ENCODE peak calls at places on chromosomes 6 and 20, in seven cellular contexts. F, T, V, I, M, O and R are unnamed samples.

GRCh38 chr6:134826889-134827737 is 122.8 kb downstream of the ALDH8A1 start:
- DNase-seq in F (no peak), T (no peak), V (no peak), I (no peak), M (peak), O (no peak), R (no peak)

GRCh38 chr20:19880256-19881079 is 122.4 kb downstream of the RIN2 start:
- DNase-seq in F (no peak), T (no peak), V (no peak), I (no peak), M (peak), O (peak), R (no peak)

GRCh38 chr20:48465271-48465670 is 362.5 kb downstream of the PREX1 start:
- DNase-seq in F (no peak), T (no peak), V (no peak), I (no peak), M (no peak), O (no peak), R (no peak)

GRCh38 chr6:157715766-157716171 is 107.3 kb upstream of the SNX9 start:
- DNase-seq in F (no peak), T (no peak), V (no peak), I (peak), M (peak), O (no peak), R (no peak)

GRCh38 chr6:33620158-33620583 is 951 bp upstream of the ITPR3 start:
- DNase-seq in F (peak), T (no peak), V (no peak), I (no peak), M (no peak), O (peak), R (no peak)

GRCh38 chr6:45420083-45420908 is 42.6 kb upstream of the SUPT3H start:
- DNase-seq in F (peak), T (peak), V (peak), I (no peak), M (no peak), O (peak), R (no peak)

GRCh38 chr6:45655630-45656422 is 278.1 kb upstream of the SUPT3H start:
- DNase-seq in F (no peak), T (no peak), V (no peak), I (peak), M (peak), O (peak), R (no peak)

GRCh38 chr20:43977252-43977651 is 62.6 kb downstream of the TOX2 start:
- DNase-seq in F (no peak), T (no peak), V (no peak), I (no peak), M (no peak), O (no peak), R (no peak)

GRCh38 chr20:47487175-47487917 is 14.3 kb upstream of the NCOA3 start:
- DNase-seq in F (peak), T (no peak), V (no peak), I (no peak), M (no peak), O (no peak), R (no peak)

GRCh38 chr6:165913676-165914570 is 250.9 kb upstream of the PDE10A start:
- DNase-seq in F (no peak), T (no peak), V (no peak), I (no peak), M (no peak), O (no peak), R (no peak)

GRCh38 chr6:131914967-131915751 is 36.0 kb downstream of the CCN2 start:
- DNase-seq in F (peak), T (peak), V (peak), I (peak), M (no peak), O (peak), R (peak)

GRCh38 chr6:169850746-169851145 is 99.3 kb downstream of the ERMARD start:
- DNase-seq in F (no peak), T (no peak), V (no peak), I (no peak), M (no peak), O (no peak), R (no peak)